ENCODE peak calls at places on chromosome 9, in six cellular contexts. One of them, this sample, is unnamed.

GRCh38 chr9:73230257-73230656 is 78.6 kb downstream of the ANXA1 start:
- DNase-seq in CD8-positive, alpha-beta memory T cell: no peak
- DNase-seq in Ammon's horn: no peak
- DNase-seq in stimulated activated CD8-positive, alpha-beta memory T cell treated with anti-CD3 and anti-CD28 coated beads, Interleukin-15, amount 100 ng/mL, for 24 hours: no peak
- DNase-seq in activated naive CD8-positive, alpha-beta T cell treated with anti-CD3 and anti-CD28 coated beads, Interleukin-2, amount 50 U/mL, for 16 hours: no peak
- DNase-seq in neuronal stem cell: no peak
- DNase-seq in this sample: no peak

GRCh38 chr9:447230-448025 is 232.8 kb downstream of the DOCK8 start:
- DNase-seq in neuronal stem cell: no peak
- DNase-seq in CD8-positive, alpha-beta memory T cell: peak
- DNase-seq in Ammon's horn: no peak
- DNase-seq in activated naive CD8-positive, alpha-beta T cell treated with anti-CD3 and anti-CD28 coated beads, Interleukin-2, amount 50 U/mL, for 16 hours: no peak
- DNase-seq in stimulated activated CD8-positive, alpha-beta memory T cell treated with anti-CD3 and anti-CD28 coated beads, Interleukin-15, amount 100 ng/mL, for 24 hours: no peak
- DNase-seq in this sample: peak

GRCh38 chr9:77803423-77803822 is 155.3 kb upstream of the GNA14 start:
- DNase-seq in activated naive CD8-positive, alpha-beta T cell treated with anti-CD3 and anti-CD28 coated beads, Interleukin-2, amount 50 U/mL, for 16 hours: no peak
- DNase-seq in stimulated activated CD8-positive, alpha-beta memory T cell treated with anti-CD3 and anti-CD28 coated beads, Interleukin-15, amount 100 ng/mL, for 24 hours: no peak
- DNase-seq in Ammon's horn: no peak
- DNase-seq in neuronal stem cell: no peak
- DNase-seq in CD8-positive, alpha-beta memory T cell: no peak
- DNase-seq in this sample: no peak

GRCh38 chr9:109801484-109801883 is 21.5 kb downstream of the PALM2AKAP2 start:
- DNase-seq in activated naive CD8-positive, alpha-beta T cell treated with anti-CD3 and anti-CD28 coated beads, Interleukin-2, amount 50 U/mL, for 16 hours: no peak
- DNase-seq in Ammon's horn: no peak
- DNase-seq in stimulated activated CD8-positive, alpha-beta memory T cell treated with anti-CD3 and anti-CD28 coated beads, Interleukin-15, amount 100 ng/mL, for 24 hours: no peak
- DNase-seq in neuronal stem cell: no peak
- DNase-seq in CD8-positive, alpha-beta memory T cell: no peak
- DNase-seq in this sample: no peak

GRCh38 chr9:129506892-129507291 is 114.0 kb downstream of the C9orf50 start:
- DNase-seq in Ammon's horn: no peak
- DNase-seq in activated naive CD8-positive, alpha-beta T cell treated with anti-CD3 and anti-CD28 coated beads, Interleukin-2, amount 50 U/mL, for 16 hours: no peak
- DNase-seq in CD8-positive, alpha-beta memory T cell: no peak
- DNase-seq in neuronal stem cell: no peak
- DNase-seq in stimulated activated CD8-positive, alpha-beta memory T cell treated with anti-CD3 and anti-CD28 coated beads, Interleukin-15, amount 100 ng/mL, for 24 hours: no peak
- DNase-seq in this sample: no peak

GRCh38 chr9:136044971-136045594 is 50.0 kb downstream of the NACC2 start:
- DNase-seq in Ammon's horn: peak
- DNase-seq in stimulated activated CD8-positive, alpha-beta memory T cell treated with anti-CD3 and anti-CD28 coated beads, Interleukin-15, amount 100 ng/mL, for 24 hours: no peak
- DNase-seq in CD8-positive, alpha-beta memory T cell: no peak
- DNase-seq in activated naive CD8-positive, alpha-beta T cell treated with anti-CD3 and anti-CD28 coated beads, Interleukin-2, amount 50 U/mL, for 16 hours: no peak
- DNase-seq in neuronal stem cell: no peak
- DNase-seq in this sample: no peak

GRCh38 chr9:130197888-130198287 is 25.7 kb downstream of the NCS1 start:
- DNase-seq in Ammon's horn: no peak
- DNase-seq in activated naive CD8-positive, alpha-beta T cell treated with anti-CD3 and anti-CD28 coated beads, Interleukin-2, amount 50 U/mL, for 16 hours: no peak
- DNase-seq in CD8-positive, alpha-beta memory T cell: no peak
- DNase-seq in stimulated activated CD8-positive, alpha-beta memory T cell treated with anti-CD3 and anti-CD28 coated beads, Interleukin-15, amount 100 ng/mL, for 24 hours: no peak
- DNase-seq in neuronal stem cell: no peak
- DNase-seq in this sample: no peak

GRCh38 chr9:130994546-130995398 is 14.2 kb upstream of the LAMC3 start:
- DNase-seq in activated naive CD8-positive, alpha-beta T cell treated with anti-CD3 and anti-CD28 coated beads, Interleukin-2, amount 50 U/mL, for 16 hours: no peak
- DNase-seq in Ammon's horn: no peak
- DNase-seq in neuronal stem cell: no peak
- DNase-seq in stimulated activated CD8-positive, alpha-beta memory T cell treated with anti-CD3 and anti-CD28 coated beads, Interleukin-15, amount 100 ng/mL, for 24 hours: no peak
- DNase-seq in CD8-positive, alpha-beta memory T cell: no peak
- DNase-seq in this sample: no peak

GRCh38 chr9:133449760-133450159 is 10.0 kb upstream of the CACFD1 start:
- DNase-seq in neuronal stem cell: no peak
- DNase-seq in stimulated activated CD8-positive, alpha-beta memory T cell treated with anti-CD3 and anti-CD28 coated beads, Interleukin-15, amount 100 ng/mL, for 24 hours: no peak
- DNase-seq in activated naive CD8-positive, alpha-beta T cell treated with anti-CD3 and anti-CD28 coated beads, Interleukin-2, amount 50 U/mL, for 16 hours: no peak
- DNase-seq in Ammon's horn: no peak
- DNase-seq in CD8-positive, alpha-beta memory T cell: no peak
- DNase-seq in this sample: no peak

GRCh38 chr9:21357479-21358290 is 7.0 kb upstream of the IFNA6 start:
- DNase-seq in stimulated activated CD8-positive, alpha-beta memory T cell treated with anti-CD3 and anti-CD28 coated beads, Interleukin-15, amount 100 ng/mL, for 24 hours: no peak
- DNase-seq in Ammon's horn: no peak
- DNase-seq in activated naive CD8-positive, alpha-beta T cell treated with anti-CD3 and anti-CD28 coated beads, Interleukin-2, amount 50 U/mL, for 16 hours: no peak
- DNase-seq in CD8-positive, alpha-beta memory T cell: no peak
- DNase-seq in neuronal stem cell: no peak
- DNase-seq in this sample: no peak

GRCh38 chr9:81371824-81372223 is 317.5 kb downstream of the TLE1 start:
- DNase-seq in Ammon's horn: no peak
- DNase-seq in neuronal stem cell: no peak
- DNase-seq in CD8-positive, alpha-beta memory T cell: no peak
- DNase-seq in stimulated activated CD8-positive, alpha-beta memory T cell treated with anti-CD3 and anti-CD28 coated beads, Interleukin-15, amount 100 ng/mL, for 24 hours: no peak
- DNase-seq in activated naive CD8-positive, alpha-beta T cell treated with anti-CD3 and anti-CD28 coated beads, Interleukin-2, amount 50 U/mL, for 16 hours: no peak
- DNase-seq in this sample: no peak

GRCh38 chr9:135524130-135524861 is 3.1 kb downstream of the LCN1 start:
- DNase-seq in neuronal stem cell: no peak
- DNase-seq in activated naive CD8-positive, alpha-beta T cell treated with anti-CD3 and anti-CD28 coated beads, Interleukin-2, amount 50 U/mL, for 16 hours: no peak
- DNase-seq in stimulated activated CD8-positive, alpha-beta memory T cell treated with anti-CD3 and anti-CD28 coated beads, Interleukin-15, amount 100 ng/mL, for 24 hours: no peak
- DNase-seq in CD8-positive, alpha-beta memory T cell: no peak
- DNase-seq in Ammon's horn: no peak
- DNase-seq in this sample: no peak

GRCh38 chr9:8860925-8861324 is 1061.3 kb upstream of the DMAC1 start:
- DNase-seq in CD8-positive, alpha-beta memory T cell: no peak
- DNase-seq in activated naive CD8-positive, alpha-beta T cell treated with anti-CD3 and anti-CD28 coated beads, Interleukin-2, amount 50 U/mL, for 16 hours: no peak
- DNase-seq in stimulated activated CD8-positive, alpha-beta memory T cell treated with anti-CD3 and anti-CD28 coated beads, Interleukin-15, amount 100 ng/mL, for 24 hours: no peak
- DNase-seq in neuronal stem cell: no peak
- DNase-seq in Ammon's horn: no peak
- DNase-seq in this sample: no peak

GRCh38 chr9:114850871-114851270 is 45.0 kb upstream of the TNFSF15 start:
- DNase-seq in stimulated activated CD8-positive, alpha-beta memory T cell treated with anti-CD3 and anti-CD28 coated beads, Interleukin-15, amount 100 ng/mL, for 24 hours: no peak
- DNase-seq in Ammon's horn: no peak
- DNase-seq in neuronal stem cell: no peak
- DNase-seq in CD8-positive, alpha-beta memory T cell: no peak
- DNase-seq in activated naive CD8-positive, alpha-beta T cell treated with anti-CD3 and anti-CD28 coated beads, Interleukin-2, amount 50 U/mL, for 16 hours: no peak
- DNase-seq in this sample: no peak

GRCh38 chr9:70477146-70477745 is 62.8 kb upstream of the KLF9 start:
- DNase-seq in CD8-positive, alpha-beta memory T cell: no peak
- DNase-seq in neuronal stem cell: no peak
- DNase-seq in stimulated activated CD8-positive, alpha-beta memory T cell treated with anti-CD3 and anti-CD28 coated beads, Interleukin-15, amount 100 ng/mL, for 24 hours: no peak
- DNase-seq in Ammon's horn: no peak
- DNase-seq in activated naive CD8-positive, alpha-beta T cell treated with anti-CD3 and anti-CD28 coated beads, Interleukin-2, amount 50 U/mL, for 16 hours: no peak
- DNase-seq in this sample: no peak

GRCh38 chr9:124040935-124041816 is 29.6 kb downstream of the LHX2 start:
- DNase-seq in activated naive CD8-positive, alpha-beta T cell treated with anti-CD3 and anti-CD28 coated beads, Interleukin-2, amount 50 U/mL, for 16 hours: no peak
- DNase-seq in CD8-positive, alpha-beta memory T cell: peak
- DNase-seq in stimulated activated CD8-positive, alpha-beta memory T cell treated with anti-CD3 and anti-CD28 coated beads, Interleukin-15, amount 100 ng/mL, for 24 hours: peak
- DNase-seq in Ammon's horn: no peak
- DNase-seq in neuronal stem cell: no peak
- DNase-seq in this sample: no peak

GRCh38 chr9:91465420-91465819 is 41.8 kb upstream of the NFIL3 start:
- DNase-seq in activated naive CD8-positive, alpha-beta T cell treated with anti-CD3 and anti-CD28 coated beads, Interleukin-2, amount 50 U/mL, for 16 hours: no peak
- DNase-seq in stimulated activated CD8-positive, alpha-beta memory T cell treated with anti-CD3 and anti-CD28 coated beads, Interleukin-15, amount 100 ng/mL, for 24 hours: no peak
- DNase-seq in Ammon's horn: no peak
- DNase-seq in CD8-positive, alpha-beta memory T cell: no peak
- DNase-seq in neuronal stem cell: no peak
- DNase-seq in this sample: no peak

GRCh38 chr9:105007143-105007542 is 79.2 kb upstream of the ABCA1 start:
- DNase-seq in stimulated activated CD8-positive, alpha-beta memory T cell treated with anti-CD3 and anti-CD28 coated beads, Interleukin-15, amount 100 ng/mL, for 24 hours: no peak
- DNase-seq in CD8-positive, alpha-beta memory T cell: no peak
- DNase-seq in Ammon's horn: peak
- DNase-seq in activated naive CD8-positive, alpha-beta T cell treated with anti-CD3 and anti-CD28 coated beads, Interleukin-2, amount 50 U/mL, for 16 hours: no peak
- DNase-seq in neuronal stem cell: no peak
- DNase-seq in this sample: peak

GRCh38 chr9:129597355-129598088 is 23.4 kb downstream of the C9orf50 start:
- DNase-seq in Ammon's horn: no peak
- DNase-seq in activated naive CD8-positive, alpha-beta T cell treated with anti-CD3 and anti-CD28 coated beads, Interleukin-2, amount 50 U/mL, for 16 hours: no peak
- DNase-seq in neuronal stem cell: peak
- DNase-seq in stimulated activated CD8-positive, alpha-beta memory T cell treated with anti-CD3 and anti-CD28 coated beads, Interleukin-15, amount 100 ng/mL, for 24 hours: no peak
- DNase-seq in CD8-positive, alpha-beta memory T cell: peak
- DNase-seq in this sample: no peak

This sample was measured in epithelial cell of proximal tubule.